ENCODE peak calls at places on chromosomes 3 and 15, in ten cellular contexts. N is psoas muscle, Z is breast epithelium, R is esophagus squamous epithelium, C is body of pancreas, Q is hepatocyte, B is stomach, F is A673, M is IMR-90, V is left lung. G is an unnamed sample.

GRCh38 chr3:29384640-29385039 is 103.8 kb downstream of the RBMS3 start:
- DNase-seq in N (peak; percentile 30), V (no peak), Q (peak; percentile 34), C (no peak), R (no peak), B (no peak), Z (peak; percentile 52), M (peak; percentile 65), F (peak; percentile 30), G (no peak)

GRCh38 chr3:126910231-126910630 is 72.7 kb upstream of the PLXNA1 start:
- DNase-seq in V (no peak), B (no peak), C (no peak), N (no peak), F (no peak), Q (no peak), R (no peak), Z (no peak), M (no peak), G (no peak)

GRCh38 chr3:195893121-195893449 is 15.3 kb downstream of the TNK2 start:
- DNase-seq in C (peak; percentile 78), V (peak; percentile 63), Q (no peak), R (no peak), F (no peak), N (peak; percentile 64), M (no peak), Z (peak; percentile 44), B (no peak), G (no peak)

GRCh38 chr3:191753186-191753585 is 292.2 kb downstream of the PYDC2 start:
- DNase-seq in Z (no peak), V (no peak), F (no peak), M (no peak), B (no peak), N (no peak), Q (no peak), R (no peak), C (no peak), G (no peak)

GRCh38 chr3:77142636-77143035 is 102.7 kb downstream of the ROBO2 start:
- DNase-seq in M (no peak), C (no peak), Z (no peak), R (no peak), B (no peak), N (no peak), F (no peak), Q (no peak), V (no peak), G (no peak)

GRCh38 chr3:25386686-25387271 is 41.3 kb upstream of the RARB start:
- DNase-seq in Z (no peak), F (no peak), C (no peak), M (no peak), Q (no peak), V (no peak), R (no peak), B (no peak), N (no peak), G (no peak)

GRCh38 chr3:114739627-114740026 is 407.5 kb downstream of the ZBTB20 start:
- DNase-seq in V (no peak), Q (no peak), B (no peak), F (no peak), N (no peak), R (no peak), Z (no peak), M (no peak), C (no peak), G (no peak)

GRCh38 chr15:32042269-32042996 is 12.1 kb downstream of the CHRNA7 start:
- DNase-seq in M (no peak), N (no peak), R (no peak), V (no peak), B (no peak), Z (no peak), Q (peak; percentile 56), C (no peak), F (peak; percentile 29), G (no peak)

GRCh38 chr15:68783226-68784054 is 37.3 kb downstream of the ANP32A start:
- DNase-seq in Z (no peak), B (peak; percentile 77), F (peak; percentile 27), R (no peak), N (peak; percentile 51), Q (peak; percentile 51), V (peak; percentile 86), M (no peak), C (peak; percentile 64), G (peak; percentile 59)

GRCh38 chr15:68031406-68031805 is 22.7 kb upstream of the PIAS1 start:
- DNase-seq in Z (no peak), C (no peak), M (no peak), Q (no peak), B (no peak), F (no peak), V (no peak), N (no peak), R (no peak), G (no peak)

GRCh38 chr15:63837032-63837431 is 3.3 kb upstream of the HERC1 start:
- DNase-seq in R (no peak), Q (no peak), N (no peak), C (no peak), V (no peak), F (no peak), M (no peak), Z (no peak), B (no peak), G (no peak)

GRCh38 chr3:100297784-100298183 is 36.8 kb upstream of the NIT2 start:
- DNase-seq in V (no peak), F (no peak), N (no peak), B (no peak), R (no peak), M (peak; percentile 67), Z (no peak), C (no peak), Q (no peak), G (no peak)

GRCh38 chr3:32239638-32240550 is 1.4 kb downstream of the CMTM8 start:
- DNase-seq in N (no peak), F (peak; percentile 64), Q (peak; percentile 60), C (peak; percentile 57), V (no peak), R (no peak), Z (no peak), M (no peak), B (peak; percentile 61), G (peak; percentile 57)

GRCh38 chr3:32896143-32896542 is 55.3 kb upstream of the CCR4 start:
- DNase-seq in R (no peak), Z (no peak), N (no peak), V (no peak), Q (no peak), F (no peak), B (no peak), C (no peak), M (no peak), G (no peak)

GRCh38 chr15:60551147-60551780 is 72.3 kb upstream of the ICE2 start:
- DNase-seq in C (no peak), F (no peak), N (no peak), R (no peak), Z (no peak), M (no peak), Q (no peak), V (no peak), B (no peak), G (no peak)
- H3K4me3 ChIP-seq in C (no peak overlapping the region), F (no peak overlapping the region), N (no peak overlapping the region), R (no peak overlapping the region), Z (no peak overlapping the region), M (no peak overlapping the region), Q (no peak overlapping the region), V (no peak overlapping the region), B (no peak overlapping the region), G (no peak overlapping the region)

GRCh38 chr3:14439501-14440167 is 37.2 kb downstream of the SLC6A6 start:
- DNase-seq in B (peak; percentile 84), F (peak; percentile 89), R (no peak), Q (no peak), N (peak; percentile 70), V (peak; percentile 93), Z (no peak), M (peak; percentile 52), C (peak; percentile 70), G (no peak)

GRCh38 chr3:14436954-14437281 is 34.5 kb downstream of the SLC6A6 start:
- DNase-seq in F (no peak), V (no peak), Q (no peak), N (no peak), B (no peak), C (no peak), M (no peak), Z (no peak), R (no peak), G (no peak)

GRCh38 chr3:14438929-14439328 is 36.5 kb downstream of the SLC6A6 start:
- DNase-seq in B (no peak), C (no peak), V (peak; percentile 55), R (no peak), Z (no peak), M (no peak), Q (no peak), F (no peak), N (no peak), G (no peak)

GRCh38 chr3:14440168-14440518 is 37.7 kb downstream of the SLC6A6 start:
- DNase-seq in Q (no peak), B (no peak), Z (no peak), M (no peak), F (no peak), R (no peak), C (no peak), V (peak; percentile 70), N (no peak), G (no peak)

DNA sequence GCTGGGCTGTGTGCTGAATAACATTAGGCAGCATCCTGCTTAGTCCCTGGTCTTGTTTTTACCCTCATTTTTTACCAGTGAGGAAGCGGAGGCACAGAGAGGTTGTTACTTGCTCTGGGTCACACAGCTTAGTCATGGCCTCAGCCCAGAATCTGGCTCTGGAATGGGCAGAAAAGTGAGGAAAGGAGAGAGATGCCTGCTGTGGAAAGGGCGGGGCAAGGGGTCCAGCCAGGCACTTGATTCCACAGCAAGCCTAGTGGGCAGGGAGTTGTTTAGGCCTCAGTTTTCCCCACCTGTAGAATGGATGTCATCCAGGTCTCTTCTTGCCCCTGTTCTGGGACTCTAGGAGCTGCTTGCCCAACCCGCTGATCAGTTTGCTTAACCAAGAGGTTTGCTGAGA is 35.9 kb downstream of the SLC6A6 start:
- DNase-seq in M (no peak), V (no peak), B (no peak), N (no peak), Q (no peak), R (no peak), F (no peak), Z (no peak), C (no peak), G (no peak)
- H3K4me1 ChIP-seq in M (peaks cover 40% of the 10 kb centered on the region), V (peaks cover 93% of the 10 kb centered on the region), B (peaks cover 60% of the 10 kb centered on the region), N (peaks cover 72% of the 10 kb centered on the region), Q (peaks cover 26% of the 10 kb centered on the region), R (peaks cover 65% of the 10 kb centered on the region), F (peaks cover 66% of the 10 kb centered on the region), Z (peaks cover 5% of the 10 kb centered on the region), C (peaks cover 29% of the 10 kb centered on the region), G (peaks cover under 1% of the 10 kb centered on the region)

GRCh38 chr3:189809583-189809982 is 178.4 kb downstream of the TP63 start:
- DNase-seq in V (no peak), M (peak; percentile 25), C (no peak), Z (no peak), F (no peak), N (no peak), B (no peak), R (no peak), Q (no peak), G (no peak)
- H3K27me3 ChIP-seq in V (no peaks in the 10 kb centered on the region), M (peaks cover 2% of the 10 kb centered on the region), C (no peaks in the 10 kb centered on the region), Z (no peaks in the 10 kb centered on the region), F (no peaks in the 10 kb centered on the region), N (no peaks in the 10 kb centered on the region), B (no peaks in the 10 kb centered on the region), R (no peaks in the 10 kb centered on the region), Q (no peaks in the 10 kb centered on the region), G (no peaks in the 10 kb centered on the region)

DNA sequence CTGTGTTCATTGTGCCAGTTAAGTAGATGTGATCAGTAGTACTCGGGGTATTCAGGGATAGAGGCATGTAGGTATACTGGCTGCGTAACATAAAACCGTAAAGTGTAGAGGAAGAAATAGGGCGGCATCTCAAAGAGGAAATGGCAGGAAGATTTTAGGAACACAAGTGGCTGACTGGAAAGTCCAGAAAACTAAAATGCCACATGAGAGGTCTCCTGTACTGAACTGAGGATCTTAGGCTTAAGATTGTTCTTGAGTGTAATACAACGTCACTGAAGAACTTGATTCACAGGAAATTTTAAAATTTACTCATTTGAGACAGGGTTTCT is 2.3 kb upstream of the LMLN start:
- DNase-seq in F (no peak), N (no peak), Z (no peak), R (no peak), V (no peak), M (no peak), Q (no peak), C (no peak), B (no peak), G (no peak)
- H3K4me3 ChIP-seq in F (no peak overlapping the region), N (no peak overlapping the region), Z (no peak overlapping the region), R (no peak overlapping the region), V (no peak overlapping the region), M (no peak overlapping the region), Q (no peak overlapping the region), C (no peak overlapping the region), B (no peak overlapping the region), G (no peak overlapping the region)